ENCODE peak calls at places on chromosomes 4 and X, in five cellular contexts. K, M, R, W and F are unnamed samples.

GRCh38 chrX:154602226-154602625 is 16.9 kb downstream of the CTAG1B start:
- DNase-seq in W (no peak), K (no peak), M (no peak), R (no peak), F (no peak)

GRCh38 chr4:168540086-168540864 is 43.4 kb downstream of the PALLD start:
- DNase-seq in R (no peak), W (no peak), M (no peak), K (no peak), F (no peak)

GRCh38 chr4:138843611-138844010 is 172.0 kb upstream of the NOCT start:
- DNase-seq in R (no peak), M (no peak), K (no peak), W (no peak), F (no peak)

GRCh38 chr4:104123021-104123420 is 371.7 kb downstream of the CXXC4 start:
- DNase-seq in W (no peak), M (no peak), K (no peak), R (no peak), F (no peak)

GRCh38 chrX:9476810-9477575 is 12.1 kb downstream of the TBL1X start:
- DNase-seq in R (no peak), K (no peak), W (no peak), M (no peak), F (no peak)

GRCh38 chr4:18366762-18367358 is 345.3 kb upstream of the LCORL start:
- DNase-seq in M (no peak), K (no peak), W (peak; percentile 7), R (no peak), F (no peak)

GRCh38 chr4:179110356-179110755 is 1668.1 kb upstream of the AGA start:
- DNase-seq in K (no peak), M (no peak), W (no peak), R (no peak), F (no peak)

GRCh38 chr4:25552580-25553271 is 102.9 kb upstream of the SLC34A2 start:
- DNase-seq in W (no peak), K (no peak), R (peak; percentile 47), M (peak; percentile 53), F (no peak)

GRCh38 chrX:118345045-118345400 is 883 bp upstream of the WDR44 start:
- DNase-seq in R (no peak), M (no peak), W (no peak), K (no peak), F (no peak)

GRCh38 chr4:186934255-186934654 is 210.6 kb upstream of the FAT1 start:
- DNase-seq in M (peak; percentile 47), R (no peak), W (no peak), K (no peak), F (no peak)

GRCh38 chr4:158710814-158711213 is 12.4 kb downstream of the PPID start:
- DNase-seq in M (no peak), W (no peak), K (no peak), R (no peak), F (no peak)

GRCh38 chr4:52861171-52861873 is 795 bp upstream of the RASL11B start:
- DNase-seq in R (no peak), K (peak; percentile 30), M (no peak), W (no peak), F (no peak)

GRCh38 chr4:29581469-29581868 is 1138.7 kb upstream of the PCDH7 start:
- DNase-seq in K (no peak), R (no peak), W (no peak), M (no peak), F (no peak)

GRCh38 chr4:164959896-164960295 is 17.6 kb downstream of the TRIM61 start:
- DNase-seq in R (no peak), K (no peak), M (no peak), W (no peak), F (no peak)

GRCh38 chr4:82718067-82718935 is 80.3 kb downstream of the SCD5 start:
- DNase-seq in M (no peak), K (peak; percentile 86), R (no peak), W (no peak), F (no peak)

GRCh38 chrX:119885554-119886428 is 9.9 kb upstream of the AKAP14 start:
- DNase-seq in R (no peak), K (no peak), M (no peak), W (no peak), F (no peak)

GRCh38 chr4:169351860-169352259 is 81.1 kb upstream of the SH3RF1 start:
- DNase-seq in K (peak; percentile 74), R (no peak), W (no peak), M (no peak), F (no peak)

GRCh38 chr4:125303821-125304220 is 10.9 kb upstream of the FAT4 start:
- DNase-seq in R (no peak), K (no peak), W (no peak), M (no peak), F (no peak)

GRCh38 chr4:57550143-57550542 is 440.0 kb upstream of the IGFBP7 start:
- DNase-seq in K (no peak), W (no peak), R (no peak), M (no peak), F (no peak)

GRCh38 chr4:108247511-108248088 is 78.9 kb upstream of the LEF1 start:
- DNase-seq in M (no peak), R (no peak), K (no peak), W (no peak), F (no peak)

GRCh38 chr4:183837222-183837621 is 67.9 kb upstream of the STOX2 start:
- DNase-seq in M (no peak), R (no peak), K (no peak), W (no peak), F (no peak)

GRCh38 chrX:130295519-130296314 is 27.0 kb upstream of the ZNF280C start:
- DNase-seq in W (no peak), K (no peak), R (no peak), M (no peak), F (no peak)

GRCh38 chrX:74238771-74239170 is 65.2 kb upstream of the ZCCHC13 start:
- DNase-seq in K (no peak), W (no peak), M (no peak), R (no peak), F (no peak)

GRCh38 chr4:22019676-22020075 is 71.1 kb upstream of the KCNIP4 start:
- DNase-seq in K (no peak), W (no peak), R (no peak), M (no peak), F (no peak)

GRCh38 chr4:7458066-7458425 is 23.3 kb upstream of the PSAPL1 start:
- DNase-seq in R (no peak), M (no peak), K (no peak), W (no peak), F (no peak)

GRCh38 chrX:39850630-39851152 is 247.1 kb downstream of the BCOR start:
- DNase-seq in W (no peak), M (no peak), R (no peak), K (no peak), F (no peak)
- TF ChIP-seq EP300 in W (no peak), M (no peak), R (no peak), K (no peak), F (no peak)

GRCh38 chrX:86047174-86047991 is at the start of gene CHM:
- DNase-seq in K (peak; percentile 52), R (peak; percentile 75), M (peak; percentile 58), W (peak; percentile 63), F (peak; percentile 92)
- TF ChIP-seq POLR2A in K (peak; percentile 33), R (peak; percentile 35), M (peak; percentile 52), W (peak; percentile 65), F (no peak)

GRCh38 chr4:87851332-87851731 is 18.6 kb downstream of the MEPE start:
- DNase-seq in R (no peak), W (no peak), M (no peak), K (no peak), F (no peak)
- TF ChIP-seq EP300 in R (no peak), W (no peak), M (no peak), K (no peak), F (no peak)

GRCh38 chr4:154602404-154603020 is 9.9 kb downstream of the FGG start:
- DNase-seq in R (no peak), K (no peak), M (no peak), W (no peak), F (no peak)
- TF ChIP-seq POLR2A in R (no peak), K (no peak), M (no peak), W (no peak), F (no peak)